ENCODE peak calls at places on chromosomes 4 and X, in six cellular contexts. One of them, this sample, is unnamed.

GRCh38 chr4:140094701-140095420 is 59.1 kb downstream of the MAML3 start:
- DNase-seq in PC-9: peak
- DNase-seq in fibroblast of the conjunctiva: no peak
- DNase-seq in testis: peak
- DNase-seq in immature natural killer cell: peak
- DNase-seq in effector CD4-positive, alpha-beta T cell: peak
- DNase-seq in this sample: peak

GRCh38 chr4:6773106-6773505 is 9.4 kb upstream of the KIAA0232 start:
- DNase-seq in PC-9: peak
- DNase-seq in fibroblast of the conjunctiva: no peak
- DNase-seq in testis: no peak
- DNase-seq in immature natural killer cell: no peak
- DNase-seq in effector CD4-positive, alpha-beta T cell: no peak
- DNase-seq in this sample: no peak

GRCh38 chr4:47471591-47471990 is 8.1 kb upstream of the COMMD8 start:
- DNase-seq in PC-9: no peak
- DNase-seq in fibroblast of the conjunctiva: no peak
- DNase-seq in testis: no peak
- DNase-seq in immature natural killer cell: no peak
- DNase-seq in effector CD4-positive, alpha-beta T cell: no peak
- DNase-seq in this sample: no peak

GRCh38 chr4:145497199-145498149 is 15.8 kb downstream of the SMAD1 start:
- DNase-seq in PC-9: no peak
- DNase-seq in fibroblast of the conjunctiva: no peak
- DNase-seq in testis: no peak
- DNase-seq in immature natural killer cell: no peak
- DNase-seq in effector CD4-positive, alpha-beta T cell: no peak
- DNase-seq in this sample: no peak

GRCh38 chr4:2449511-2450392 is 19.2 kb upstream of the RNF4 start:
- DNase-seq in PC-9: no peak
- DNase-seq in fibroblast of the conjunctiva: no peak
- DNase-seq in testis: no peak
- DNase-seq in immature natural killer cell: no peak
- DNase-seq in effector CD4-positive, alpha-beta T cell: no peak
- DNase-seq in this sample: no peak

GRCh38 chrX:150517303-150517896 is 51.0 kb upstream of the MTM1 start:
- DNase-seq in PC-9: no peak
- DNase-seq in fibroblast of the conjunctiva: no peak
- DNase-seq in testis: no peak
- DNase-seq in immature natural killer cell: no peak
- DNase-seq in effector CD4-positive, alpha-beta T cell: no peak
- DNase-seq in this sample: no peak

GRCh38 chr4:74252933-74253332 is 55.3 kb upstream of the EPGN start:
- DNase-seq in PC-9: no peak
- DNase-seq in fibroblast of the conjunctiva: no peak
- DNase-seq in testis: no peak
- DNase-seq in immature natural killer cell: no peak
- DNase-seq in effector CD4-positive, alpha-beta T cell: no peak
- DNase-seq in this sample: no peak

GRCh38 chr4:162229670-162230069 is 65.9 kb upstream of the FSTL5 start:
- DNase-seq in PC-9: no peak
- DNase-seq in fibroblast of the conjunctiva: no peak
- DNase-seq in testis: no peak
- DNase-seq in immature natural killer cell: no peak
- DNase-seq in effector CD4-positive, alpha-beta T cell: no peak
- DNase-seq in this sample: no peak

GRCh38 chrX:134682081-134682480 is 23.8 kb upstream of the PLAC1 start:
- DNase-seq in PC-9: no peak
- DNase-seq in fibroblast of the conjunctiva: no peak
- DNase-seq in testis: no peak
- DNase-seq in immature natural killer cell: no peak
- DNase-seq in effector CD4-positive, alpha-beta T cell: no peak
- DNase-seq in this sample: no peak

GRCh38 chrX:49155243-49155899 is 7.2 kb upstream of the MAGIX start:
- DNase-seq in PC-9: peak
- DNase-seq in fibroblast of the conjunctiva: no peak
- DNase-seq in testis: peak
- DNase-seq in immature natural killer cell: peak
- DNase-seq in effector CD4-positive, alpha-beta T cell: no peak
- DNase-seq in this sample: peak

GRCh38 chr4:7280906-7281305 is 88.6 kb downstream of the SORCS2 start:
- DNase-seq in PC-9: no peak
- DNase-seq in fibroblast of the conjunctiva: no peak
- DNase-seq in testis: no peak
- DNase-seq in immature natural killer cell: no peak
- DNase-seq in effector CD4-positive, alpha-beta T cell: no peak
- DNase-seq in this sample: no peak

GRCh38 chr4:144178414-144178813 is 37.9 kb upstream of the GYPA start:
- DNase-seq in PC-9: no peak
- DNase-seq in fibroblast of the conjunctiva: no peak
- DNase-seq in testis: no peak
- DNase-seq in immature natural killer cell: no peak
- DNase-seq in effector CD4-positive, alpha-beta T cell: no peak
- DNase-seq in this sample: no peak

GRCh38 chrX:38578152-38578551 is 16.8 kb downstream of the TSPAN7 start:
- DNase-seq in PC-9: no peak
- DNase-seq in fibroblast of the conjunctiva: no peak
- DNase-seq in testis: no peak
- DNase-seq in immature natural killer cell: no peak
- DNase-seq in effector CD4-positive, alpha-beta T cell: no peak
- DNase-seq in this sample: no peak

GRCh38 chr4:137968956-137969709 is 273.0 kb downstream of the SLC7A11 start:
- DNase-seq in PC-9: no peak
- DNase-seq in fibroblast of the conjunctiva: peak
- DNase-seq in testis: no peak
- DNase-seq in immature natural killer cell: no peak
- DNase-seq in effector CD4-positive, alpha-beta T cell: no peak
- DNase-seq in this sample: no peak

GRCh38 chr4:184846531-184846930 is 20.8 kb upstream of the ACSL1 start:
- DNase-seq in PC-9: no peak
- DNase-seq in fibroblast of the conjunctiva: no peak
- DNase-seq in testis: no peak
- DNase-seq in immature natural killer cell: no peak
- DNase-seq in effector CD4-positive, alpha-beta T cell: no peak
- DNase-seq in this sample: no peak

GRCh38 chr4:77052352-77052751 is 23.4 kb downstream of the CCNI start:
- DNase-seq in PC-9: peak
- DNase-seq in fibroblast of the conjunctiva: no peak
- DNase-seq in testis: no peak
- DNase-seq in immature natural killer cell: peak
- DNase-seq in effector CD4-positive, alpha-beta T cell: peak
- DNase-seq in this sample: peak

GRCh38 chrX:106726485-106727437 is at the start of gene RNF128:
- DNase-seq in PC-9: peak
- DNase-seq in fibroblast of the conjunctiva: no peak
- DNase-seq in testis: peak
- DNase-seq in immature natural killer cell: no peak
- DNase-seq in effector CD4-positive, alpha-beta T cell: no peak
- DNase-seq in this sample: peak

GRCh38 chr4:183987987-183988392 is 82.9 kb downstream of the STOX2 start:
- DNase-seq in PC-9: peak
- DNase-seq in fibroblast of the conjunctiva: peak
- DNase-seq in testis: peak
- DNase-seq in immature natural killer cell: no peak
- DNase-seq in effector CD4-positive, alpha-beta T cell: no peak
- DNase-seq in this sample: no peak

This sample was measured in CD4-positive, alpha-beta memory T cell.